ENCODE peak calls at places on chromosomes 11 and 22, in eight cellular contexts. O is CD8-positive, alpha-beta T cell; K is AG09319; Q is NCI-H2081; G is HAP-1; A is EL; E is CD4-positive, CD25-positive, alpha-beta regulatory T cell; C is glutamatergic neuron. L is an unnamed sample.

GRCh38 chr11:35141538-35141937 is 2.6 kb downstream of the CD44 start:
- DNase-seq in O (no peak), G (no peak), C (no peak), E (no peak), K (no peak), Q (no peak), A (no peak), L (no peak)

GRCh38 chr22:46069518-46070214 is 80.7 kb upstream of the PPARA start:
- DNase-seq in O (no peak), C (peak), G (peak), A (peak), E (no peak), K (peak), Q (peak), L (no peak)

GRCh38 chr22:45538284-45538683 is 35.6 kb downstream of the FBLN1 start:
- DNase-seq in Q (no peak), O (no peak), K (no peak), C (no peak), A (no peak), E (no peak), G (no peak), L (no peak)

GRCh38 chr11:70928854-70929598 is 323.4 kb downstream of the SHANK2 start:
- DNase-seq in Q (no peak), O (no peak), E (no peak), A (no peak), C (no peak), G (no peak), K (no peak), L (peak)

GRCh38 chr11:120184371-120184945 is 26.4 kb upstream of the OAF start:
- DNase-seq in G (no peak), O (no peak), E (no peak), K (no peak), Q (no peak), A (no peak), C (no peak), L (no peak)

GRCh38 chr11:76591416-76591815 is 79.1 kb downstream of the LRRC32 start:
- DNase-seq in O (no peak), A (no peak), K (no peak), G (no peak), C (no peak), Q (no peak), E (no peak), L (no peak)

GRCh38 chr11:23192256-23192655 is 332.0 kb upstream of the CCDC179 start:
- DNase-seq in Q (no peak), O (no peak), C (no peak), A (no peak), K (no peak), G (no peak), E (no peak), L (no peak)

GRCh38 chr11:114074546-114075342 is 15.2 kb downstream of the ZBTB16 start:
- DNase-seq in K (no peak), O (no peak), C (no peak), G (no peak), Q (no peak), A (no peak), E (no peak), L (no peak)

GRCh38 chr11:95371147-95371546 is 140.1 kb upstream of the SESN3 start:
- DNase-seq in A (no peak), G (peak), Q (no peak), O (no peak), E (no peak), C (no peak), K (no peak), L (no peak)

GRCh38 chr11:57568330-57568766 is 876 bp upstream of the UBE2L6 start:
- DNase-seq in K (peak), O (no peak), A (peak), Q (no peak), C (no peak), E (peak), G (peak), L (no peak)

GRCh38 chr22:44147036-44147645 is 33.6 kb upstream of the PARVG start:
- DNase-seq in E (no peak), O (no peak), C (no peak), G (no peak), Q (no peak), A (no peak), K (no peak), L (no peak)

GRCh38 chr22:27998511-27999410 is 79.7 kb upstream of the PITPNB start:
- DNase-seq in E (no peak), Q (no peak), O (no peak), A (no peak), C (peak), G (no peak), K (no peak), L (no peak)